ENCODE peak calls at places on chromosome 18, in ten cellular contexts. S is heart right ventricle; B is adrenal gland; A is heart left ventricle; E is PC-3; Q is adipocyte; C is AG10803; N is WERI-Rb-1; X is hepatocyte; W is CD4-positive, CD25-positive, alpha-beta regulatory T cell. P is an unnamed sample.

GRCh38 chr18:61929881-61930640 is 37.3 kb upstream of the RNF152 start:
- DNase-seq in A (no peak), E (no peak), W (no peak), N (no peak), B (no peak), X (no peak), C (no peak), S (no peak), Q (no peak), P (peak; percentile 84)

GRCh38 chr18:5478261-5478660 is 65.5 kb downstream of the EPB41L3 start:
- DNase-seq in B (no peak), Q (no peak), E (no peak), W (no peak), S (no peak), C (no peak), N (no peak), A (no peak), X (no peak), P (no peak)

GRCh38 chr18:27599202-27599829 is 414.2 kb upstream of the CHST9 start:
- DNase-seq in A (no peak), S (no peak), E (peak; percentile 68), Q (peak; percentile 82), C (peak; percentile 33), N (peak; percentile 58), W (peak; percentile 25), X (peak; percentile 75), B (peak; percentile 45), P (peak; percentile 71)

GRCh38 chr18:54162431-54162830 is 62.0 kb downstream of the MBD2 start:
- DNase-seq in X (no peak), Q (peak; percentile 53), C (peak; percentile 87), A (no peak), S (no peak), W (no peak), B (no peak), N (no peak), E (peak; percentile 83), P (peak; percentile 71)

GRCh38 chr18:4639628-4640310 is 184.7 kb upstream of the DLGAP1 start:
- DNase-seq in Q (no peak), C (no peak), N (no peak), X (no peak), W (no peak), A (no peak), E (no peak), S (no peak), B (no peak), P (no peak)

GRCh38 chr18:286515-287310 is 18.9 kb upstream of the THOC1 start:
- DNase-seq in C (peak; percentile 53), B (no peak), E (peak; percentile 38), W (no peak), N (peak; percentile 14), S (no peak), X (peak; percentile 50), A (no peak), Q (peak; percentile 67), P (peak; percentile 13)

GRCh38 chr18:61719676-61720075 is 173.1 kb downstream of the RNF152 start:
- DNase-seq in X (no peak), S (no peak), E (no peak), C (no peak), B (no peak), W (no peak), N (no peak), A (no peak), Q (no peak), P (no peak)

GRCh38 chr18:14781671-14782070 is 33.7 kb downstream of the ANKRD30B start:
- DNase-seq in C (no peak), A (no peak), X (no peak), W (no peak), E (no peak), N (no peak), S (no peak), Q (no peak), B (no peak), P (no peak)

GRCh38 chr18:70384181-70384790 is 95.4 kb downstream of the SOCS6 start:
- DNase-seq in X (peak; percentile 46), N (no peak), C (peak; percentile 84), B (no peak), E (peak; percentile 96), W (no peak), Q (peak; percentile 57), A (no peak), S (no peak), P (peak; percentile 93)

GRCh38 chr18:46759885-46760284 is 3.0 kb upstream of the ST8SIA5 start:
- DNase-seq in C (no peak), Q (no peak), N (no peak), S (no peak), B (no peak), X (no peak), A (no peak), E (no peak), W (no peak), P (no peak)

DNA sequence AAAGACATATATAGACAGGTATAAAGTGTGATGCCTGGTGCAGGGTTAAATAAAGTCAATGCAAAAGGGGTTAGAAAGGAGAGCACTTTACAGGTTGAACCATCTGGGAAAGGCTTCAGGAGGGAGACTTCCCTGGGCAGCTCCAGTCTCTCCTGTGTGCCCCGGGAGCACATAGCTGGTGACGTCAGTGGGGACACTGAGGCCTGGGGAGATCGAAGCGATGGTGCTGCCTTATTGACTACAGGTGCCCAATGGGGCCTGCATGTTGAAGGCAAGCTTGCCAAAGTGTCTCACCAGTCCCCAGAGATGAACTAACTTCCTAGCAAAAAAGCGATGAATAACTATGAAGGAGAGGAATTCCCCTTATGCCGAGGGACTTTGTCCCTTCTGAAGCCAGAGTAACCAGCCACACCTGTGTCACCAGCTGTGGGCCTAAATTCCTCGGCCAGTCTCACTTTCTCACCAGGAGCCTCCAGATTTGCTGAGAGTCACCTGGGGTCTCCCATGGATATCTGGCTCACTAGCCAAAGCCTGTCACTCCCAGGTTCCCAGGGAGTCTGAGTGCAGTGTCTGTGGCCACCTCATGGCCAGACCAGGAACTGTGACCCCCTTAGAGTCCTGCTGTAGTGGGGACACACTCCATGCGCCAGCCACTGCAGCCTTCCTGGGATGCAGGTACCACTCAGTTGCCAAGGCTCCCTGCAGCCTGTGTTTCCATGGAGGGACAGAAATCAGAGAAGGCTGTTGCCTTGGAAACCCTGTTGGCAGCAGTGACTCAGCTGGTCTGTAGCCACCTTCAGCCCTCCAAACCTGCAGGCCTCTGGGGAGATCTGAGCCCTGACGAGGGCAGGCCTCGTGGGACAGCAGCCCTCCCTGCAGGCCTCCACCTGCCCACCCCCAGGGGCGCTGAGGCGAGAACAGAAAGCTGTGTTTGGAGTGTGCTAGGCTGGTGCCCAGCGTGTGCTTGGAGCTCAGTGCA is 128.7 kb downstream of the CTIF start:
- DNase-seq in E (peak; percentile 3), Q (peak; percentile 12), B (no peak), S (no peak), A (no peak), X (peak; percentile 39), W (no peak), C (no peak), N (peak; percentile 60), P (no peak)
- H3K4me3 ChIP-seq in E (no peak overlapping the region), Q (no peak overlapping the region), B (no peak overlapping the region), S (no peak overlapping the region), A (no peak overlapping the region), X (no peak overlapping the region), W (no peak overlapping the region), C (no peak overlapping the region), N (no peak overlapping the region), P (no peak overlapping the region)

GRCh38 chr18:77250501-77250925 is 865 bp downstream of the GALR1 start:
- DNase-seq in A (no peak), B (no peak), N (no peak), Q (no peak), X (no peak), W (no peak), S (no peak), C (no peak), E (no peak), P (no peak)
- H3K4me3 ChIP-seq in A (peak overlapping the region; percentile 46), B (no peak overlapping the region), N (no peak overlapping the region), Q (no peak overlapping the region), X (no peak overlapping the region), W (no peak overlapping the region), S (peak overlapping the region; percentile 27), C (no peak overlapping the region), E (no peak overlapping the region), P (no peak overlapping the region)

GRCh38 chr18:58758606-58759005 is 87.3 kb downstream of the MALT1 start:
- DNase-seq in X (no peak), E (no peak), W (no peak), C (no peak), B (no peak), A (no peak), Q (no peak), N (no peak), S (no peak), P (no peak)

GRCh38 chr18:58762781-58763171 is 91.5 kb downstream of the MALT1 start:
- DNase-seq in X (no peak), N (no peak), E (no peak), Q (no peak), S (no peak), B (peak; percentile 5), C (no peak), A (no peak), W (no peak), P (no peak)

GRCh38 chr18:58756596-58757240 is 85.5 kb downstream of the MALT1 start:
- DNase-seq in E (no peak), C (no peak), S (no peak), A (no peak), B (no peak), X (no peak), W (no peak), N (no peak), Q (no peak), P (no peak)

GRCh38 chr18:58761970-58762780 is 90.9 kb downstream of the MALT1 start:
- DNase-seq in N (no peak), S (no peak), B (peak; percentile 9), X (no peak), Q (no peak), C (no peak), W (no peak), E (no peak), A (no peak), P (no peak)

DNA sequence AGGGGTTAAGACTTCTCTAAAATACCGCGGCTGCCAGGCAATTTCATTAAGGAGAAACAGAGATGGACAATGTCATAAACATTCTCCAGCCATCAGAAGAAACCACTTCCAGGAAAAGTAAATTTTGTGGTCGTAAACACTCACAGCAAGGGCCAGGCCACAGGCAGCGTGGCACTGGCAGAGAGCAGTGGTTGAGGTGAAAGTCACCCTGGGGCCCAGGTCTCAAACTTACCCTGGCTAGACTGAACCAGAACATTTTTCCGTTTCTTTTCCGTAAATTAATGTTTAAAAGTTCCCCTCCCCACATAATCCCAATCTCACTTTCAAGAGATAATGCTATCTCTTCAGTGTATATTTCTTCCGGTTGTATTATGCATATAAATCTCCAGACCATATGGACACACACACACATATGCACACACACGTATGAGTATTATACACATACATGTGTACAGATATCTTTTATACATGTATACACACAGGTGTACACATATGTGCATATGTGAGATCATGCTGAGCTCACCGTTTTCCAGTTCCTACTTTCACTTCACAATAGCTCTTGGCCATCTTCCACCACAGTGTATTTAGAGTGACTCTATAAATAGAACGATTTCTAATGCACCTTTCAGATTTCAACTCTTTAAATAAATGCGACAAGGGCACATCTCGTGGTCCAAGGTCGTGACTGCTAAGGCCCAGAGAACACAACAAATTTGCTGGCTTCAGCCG is 90.1 kb downstream of the MALT1 start:
- DNase-seq in W (no peak), C (no peak), B (no peak), A (no peak), Q (no peak), X (no peak), N (no peak), E (peak; percentile 20), S (no peak), P (no peak)
- H3K4me3 ChIP-seq in W (no peak overlapping the region), C (no peak overlapping the region), B (no peak overlapping the region), A (no peak overlapping the region), Q (no peak overlapping the region), X (no peak overlapping the region), N (no peak overlapping the region), E (no peak overlapping the region), S (no peak overlapping the region), P (no peak overlapping the region)

GRCh38 chr18:9429662-9429993 is 45.7 kb upstream of the RALBP1 start:
- DNase-seq in C (peak; percentile 92), X (no peak), S (no peak), W (no peak), A (no peak), B (no peak), N (no peak), Q (peak; percentile 60), E (no peak), P (peak; percentile 20)
- H3K4me3 ChIP-seq in C (no peak overlapping the region), X (no peak overlapping the region), S (no peak overlapping the region), W (no peak overlapping the region), A (no peak overlapping the region), B (no peak overlapping the region), N (no peak overlapping the region), Q (peak overlapping the region; percentile 11), E (no peak overlapping the region), P (no peak overlapping the region)

P was measured in epithelial cell of esophagus.